ENCODE peak calls at places on chromosomes 1 and 21, in four cellular contexts. O is stimulated activated CD8-positive, alpha-beta memory T cell treated with anti-CD3 and anti-CD28 coated beads, Interleukin-15, amount 100 ng/mL, for 4 hours; Q is RPMI8226; M is GM12865. Z is an unnamed sample.
A peak's percentile ranks its signal among the peaks of the same experiment; 100 is the strongest.

GRCh38 chr1:160359559-160360226 is 7.2 kb upstream of the NHLH1 start:
- DNase-seq in Q (no peak), M (no peak), O (no peak), Z (no peak)

GRCh38 chr21:34994646-34995631 is 54.2 kb downstream of the RUNX1 start:
- DNase-seq in Q (no peak), M (no peak), O (no peak), Z (no peak)

GRCh38 chr1:108009603-108010195 is 44.7 kb upstream of the VAV3 start:
- DNase-seq in Q (no peak), M (no peak), O (no peak), Z (no peak)

GRCh38 chr1:4048076-4048475 is 148.0 kb upstream of the C1orf174 start:
- DNase-seq in O (no peak), Q (peak; percentile 33), M (no peak), Z (no peak)

GRCh38 chr1:94045465-94046056 is 75.4 kb downstream of the ABCA4 start:
- DNase-seq in M (peak; percentile 54), Q (peak; percentile 32), O (no peak), Z (peak; percentile 61)

GRCh38 chr1:14599787-14600186 is 1.3 kb downstream of the KAZN start:
- DNase-seq in O (no peak), Q (no peak), M (peak; percentile 73), Z (peak; percentile 69)

GRCh38 chr1:32962248-32962896 is 2.2 kb downstream of the RNF19B start:
- DNase-seq in O (no peak), Q (peak; percentile 62), M (peak; percentile 78), Z (peak; percentile 72)

GRCh38 chr21:36839123-36839522 is 127.3 kb downstream of the HLCS start:
- DNase-seq in M (no peak), O (no peak), Q (peak; percentile 88), Z (no peak)

GRCh38 chr1:52002038-52002917 is 11.8 kb upstream of the RAB3B start:
- DNase-seq in Q (peak; percentile 93), O (no peak), M (peak; percentile 92), Z (peak; percentile 87)

GRCh38 chr1:15671430-15671829 is 12.7 kb upstream of the PLEKHM2 start:
- DNase-seq in O (no peak), M (no peak), Q (no peak), Z (no peak)

GRCh38 chr1:239909894-239910293 is 181.8 kb upstream of the FMN2 start:
- DNase-seq in M (no peak), Q (no peak), O (no peak), Z (no peak)